ENCODE peak calls at places on chromosomes 11 and 22, in six cellular contexts. One of them, this sample, is unnamed.
A peak's percentile ranks its signal among the peaks of the same experiment; 100 is the strongest.

GRCh38 chr11:19316434-19316833 is 75.7 kb upstream of the E2F8 start:
- DNase-seq in GM12878: no peak
- DNase-seq in H1: no peak
- DNase-seq in HepG2: no peak
- DNase-seq in K562: no peak
- DNase-seq in HCT116: no peak
- DNase-seq in this sample: no peak

GRCh38 chr11:115760921-115761320 is 256.7 kb upstream of the CADM1 start:
- DNase-seq in H1: no peak
- DNase-seq in HepG2: no peak
- DNase-seq in HCT116: no peak
- DNase-seq in K562: no peak
- DNase-seq in GM12878: no peak
- DNase-seq in this sample: no peak

GRCh38 chr11:111162306-111162705 is 83.2 kb upstream of the POU2AF2 start:
- DNase-seq in H1: no peak
- DNase-seq in HepG2: no peak
- DNase-seq in K562: no peak
- DNase-seq in GM12878: no peak
- DNase-seq in HCT116: no peak
- DNase-seq in this sample: peak; percentile 3

GRCh38 chr11:41786087-41786486 is 326.6 kb upstream of the LRRC4C start:
- DNase-seq in GM12878: no peak
- DNase-seq in K562: no peak
- DNase-seq in HepG2: no peak
- DNase-seq in HCT116: no peak
- DNase-seq in H1: no peak
- DNase-seq in this sample: no peak

GRCh38 chr22:19011075-19011474 is 75.0 kb upstream of the PRODH start:
- DNase-seq in H1: no peak
- DNase-seq in K562: no peak
- DNase-seq in HepG2: no peak
- DNase-seq in HCT116: no peak
- DNase-seq in GM12878: no peak
- DNase-seq in this sample: no peak

GRCh38 chr11:557328-558132 is 3.0 kb downstream of the LMNTD2 start:
- DNase-seq in H1: no peak
- DNase-seq in HepG2: no peak
- DNase-seq in K562: no peak
- DNase-seq in HCT116: no peak
- DNase-seq in GM12878: no peak
- DNase-seq in this sample: no peak

GRCh38 chr22:27750866-27751265 is 50.7 kb downstream of the MN1 start:
- DNase-seq in H1: no peak
- DNase-seq in K562: no peak
- DNase-seq in HCT116: no peak
- DNase-seq in HepG2: no peak
- DNase-seq in GM12878: no peak
- DNase-seq in this sample: no peak

GRCh38 chr11:11451501-11452005 is 98.5 kb upstream of the CSNK2A3 start:
- DNase-seq in K562: no peak
- DNase-seq in HCT116: peak; percentile 46
- DNase-seq in GM12878: peak; percentile 56
- DNase-seq in HepG2: peak; percentile 82
- DNase-seq in H1: no peak
- DNase-seq in this sample: no peak

GRCh38 chr11:128625766-128626165 is 38.4 kb upstream of the ETS1 start:
- DNase-seq in HepG2: no peak
- DNase-seq in HCT116: no peak
- DNase-seq in K562: no peak
- DNase-seq in H1: no peak
- DNase-seq in GM12878: no peak
- DNase-seq in this sample: no peak

GRCh38 chr11:12066799-12067508 is 43.4 kb upstream of the MICAL2 start:
- DNase-seq in GM12878: no peak
- DNase-seq in HepG2: peak; percentile 50
- DNase-seq in HCT116: no peak
- DNase-seq in K562: no peak
- DNase-seq in H1: no peak
- DNase-seq in this sample: no peak

GRCh38 chr22:29621761-29622526 is 18.5 kb downstream of the NF2 start:
- DNase-seq in GM12878: no peak
- DNase-seq in HCT116: peak; percentile 91
- DNase-seq in K562: no peak
- DNase-seq in HepG2: peak; percentile 19
- DNase-seq in H1: no peak
- DNase-seq in this sample: no peak

GRCh38 chr11:122751298-122752070 is 86.8 kb upstream of the CRTAM start:
- DNase-seq in H1: no peak
- DNase-seq in GM12878: no peak
- DNase-seq in HepG2: no peak
- DNase-seq in K562: no peak
- DNase-seq in HCT116: no peak
- DNase-seq in this sample: no peak

GRCh38 chr22:20993304-20994127 is 8.4 kb downstream of the THAP7 start:
- DNase-seq in HepG2: no peak
- DNase-seq in K562: no peak
- DNase-seq in H1: no peak
- DNase-seq in HCT116: no peak
- DNase-seq in GM12878: no peak
- DNase-seq in this sample: no peak

GRCh38 chr11:130668751-130669150 is 220.3 kb downstream of the ADAMTS15 start:
- DNase-seq in H1: no peak
- DNase-seq in K562: no peak
- DNase-seq in HCT116: no peak
- DNase-seq in GM12878: no peak
- DNase-seq in HepG2: no peak
- DNase-seq in this sample: no peak

GRCh38 chr22:16608931-16609330 is 16.3 kb upstream of the CCT8L2 start:
- DNase-seq in HepG2: no peak
- DNase-seq in HCT116: no peak
- DNase-seq in GM12878: no peak
- DNase-seq in K562: peak; percentile 30
- DNase-seq in H1: no peak
- DNase-seq in this sample: no peak

GRCh38 chr11:10351768-10352641 is 47.1 kb downstream of the ADM start:
- DNase-seq in K562: peak; percentile 8
- DNase-seq in H1: peak; percentile 98
- DNase-seq in HepG2: peak; percentile 89
- DNase-seq in GM12878: no peak
- DNase-seq in HCT116: no peak
- DNase-seq in this sample: peak; percentile 94

GRCh38 chr11:47326198-47326597 is 26.3 kb downstream of the MYBPC3 start:
- DNase-seq in K562: no peak
- DNase-seq in HepG2: no peak
- DNase-seq in HCT116: no peak
- DNase-seq in H1: no peak
- DNase-seq in GM12878: no peak
- DNase-seq in this sample: no peak

GRCh38 chr22:26610072-26610958 is 7.5 kb downstream of the CRYBB1 start:
- DNase-seq in H1: no peak
- DNase-seq in GM12878: peak; percentile 93
- DNase-seq in K562: no peak
- DNase-seq in HepG2: no peak
- DNase-seq in HCT116: no peak
- DNase-seq in this sample: no peak

GRCh38 chr11:65352783-65353182 is 1.8 kb upstream of the TIGD3 start:
- DNase-seq in H1: no peak
- DNase-seq in K562: no peak
- DNase-seq in HCT116: no peak
- DNase-seq in GM12878: no peak
- DNase-seq in HepG2: no peak
- DNase-seq in this sample: no peak

GRCh38 chr22:46754110-46754799 is 8.2 kb upstream of the TBC1D22A start:
- DNase-seq in HCT116: peak; percentile 90
- DNase-seq in H1: no peak
- DNase-seq in GM12878: no peak
- DNase-seq in HepG2: peak; percentile 92
- DNase-seq in K562: peak; percentile 79
- DNase-seq in this sample: no peak

GRCh38 chr11:73392108-73393010 is 16.2 kb downstream of the RELT start:
- DNase-seq in GM12878: no peak
- DNase-seq in K562: no peak
- DNase-seq in H1: no peak
- DNase-seq in HCT116: no peak
- DNase-seq in HepG2: no peak
- DNase-seq in this sample: no peak

GRCh38 chr11:86101493-86101892 is 32.6 kb upstream of the PICALM start:
- DNase-seq in H1: no peak
- DNase-seq in GM12878: no peak
- DNase-seq in HCT116: no peak
- DNase-seq in HepG2: no peak
- DNase-seq in K562: no peak
- DNase-seq in this sample: no peak

GRCh38 chr22:50620861-50621490 is 7.0 kb downstream of the ARSA start:
- DNase-seq in HepG2: peak; percentile 25
- DNase-seq in K562: no peak
- DNase-seq in HCT116: no peak
- DNase-seq in H1: no peak
- DNase-seq in GM12878: peak; percentile 86
- DNase-seq in this sample: no peak

GRCh38 chr11:14974021-14974698 is 2.0 kb upstream of the CALCA start:
- DNase-seq in HepG2: no peak
- DNase-seq in H1: no peak
- DNase-seq in HCT116: no peak
- DNase-seq in GM12878: no peak
- DNase-seq in K562: no peak
- DNase-seq in this sample: no peak

GRCh38 chr11:6622261-6623171 is 3.3 kb upstream of the TPP1 start:
- DNase-seq in GM12878: no peak
- DNase-seq in K562: no peak
- DNase-seq in HepG2: no peak
- DNase-seq in HCT116: no peak
- DNase-seq in H1: no peak
- DNase-seq in this sample: no peak

GRCh38 chr11:6625832-6626420 is 6.7 kb upstream of the TPP1 start:
- DNase-seq in HepG2: no peak
- DNase-seq in H1: no peak
- DNase-seq in K562: no peak
- DNase-seq in GM12878: no peak
- DNase-seq in HCT116: no peak
- DNase-seq in this sample: no peak

GRCh38 chr11:6625156-6625831 is 6.1 kb upstream of the TPP1 start:
- DNase-seq in HepG2: peak; percentile 28
- DNase-seq in K562: no peak
- DNase-seq in H1: no peak
- DNase-seq in HCT116: no peak
- DNase-seq in GM12878: no peak
- DNase-seq in this sample: no peak

GRCh38 chr11:6621711-6622211 is 2.5 kb upstream of the TPP1 start:
- DNase-seq in HCT116: no peak
- DNase-seq in GM12878: no peak
- DNase-seq in HepG2: no peak
- DNase-seq in H1: no peak
- DNase-seq in K562: no peak
- DNase-seq in this sample: no peak

DNA sequence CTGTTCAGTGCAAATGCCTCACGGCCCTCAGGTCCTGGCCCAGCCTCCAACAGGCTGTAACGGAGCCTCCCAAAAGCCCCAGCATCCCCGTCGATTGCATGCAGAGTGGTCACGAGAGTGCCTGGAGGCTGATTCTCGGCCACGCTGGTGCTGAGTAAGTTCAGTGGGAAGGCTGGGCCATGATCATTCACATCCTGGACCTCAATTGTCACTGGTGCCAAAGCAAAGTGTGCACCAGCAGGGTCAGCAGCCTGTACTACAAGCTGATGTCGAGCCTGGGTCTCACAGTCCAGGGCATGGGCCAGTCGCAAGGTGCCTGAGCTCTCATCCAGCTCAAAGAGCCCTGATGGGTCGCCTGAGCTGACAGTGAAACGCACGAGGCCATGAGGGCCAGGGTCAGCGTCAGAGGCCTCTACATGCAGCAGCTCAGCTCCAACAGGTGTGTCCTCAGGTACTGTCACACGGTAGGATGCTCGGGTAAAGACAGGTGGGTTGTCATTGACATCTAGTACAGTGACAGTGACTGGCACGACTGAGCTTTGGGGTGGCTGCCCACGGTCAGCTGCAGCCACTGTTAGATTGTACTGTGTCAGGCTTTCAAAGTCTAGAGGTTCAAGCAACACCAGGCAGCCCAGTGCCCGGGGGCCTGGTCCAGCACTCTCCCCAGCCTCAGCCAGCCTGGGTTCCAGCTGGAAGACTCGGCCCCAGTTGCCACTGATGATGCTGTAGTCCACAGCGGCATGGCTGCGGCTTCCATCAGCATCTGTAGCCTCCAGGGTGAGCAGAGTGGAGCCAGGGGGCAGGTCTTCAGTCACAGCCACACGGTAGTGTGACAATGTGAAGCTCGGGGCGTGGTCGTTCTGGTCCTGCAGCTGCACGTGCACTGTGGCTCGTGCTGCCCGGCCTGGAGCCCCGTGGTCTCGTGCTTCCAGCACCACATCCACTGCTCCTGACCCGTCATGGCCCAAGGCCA is 4.5 kb upstream of the TPP1 start:
- DNase-seq in K562: no peak
- DNase-seq in HCT116: no peak
- DNase-seq in GM12878: no peak
- DNase-seq in H1: no peak
- DNase-seq in HepG2: no peak
- DNase-seq in this sample: no peak
- TF ChIP-seq ZNF274 in K562: no peak
- TF ChIP-seq ZNF274 in HCT116: no peak
- TF ChIP-seq ZNF274 in GM12878: no peak
- TF ChIP-seq ZNF274 in H1: no peak
- TF ChIP-seq ZNF274 in HepG2: no peak
- TF ChIP-seq ZNF274 in this sample: no peak

GRCh38 chr11:69618237-69618636 is 22.7 kb upstream of the CCND1 start:
- DNase-seq in GM12878: no peak
- DNase-seq in HCT116: no peak
- DNase-seq in H1: no peak
- DNase-seq in HepG2: peak; percentile 54
- DNase-seq in K562: no peak
- DNase-seq in this sample: no peak
- H3K9ac ChIP-seq in GM12878: no peak overlapping the region
- H3K9ac ChIP-seq in HCT116: no peak overlapping the region
- H3K9ac ChIP-seq in H1: no peak overlapping the region
- H3K9ac ChIP-seq in HepG2: no peak overlapping the region
- H3K9ac ChIP-seq in K562: no peak overlapping the region
- H3K9ac ChIP-seq in this sample: no peak overlapping the region

DNA sequence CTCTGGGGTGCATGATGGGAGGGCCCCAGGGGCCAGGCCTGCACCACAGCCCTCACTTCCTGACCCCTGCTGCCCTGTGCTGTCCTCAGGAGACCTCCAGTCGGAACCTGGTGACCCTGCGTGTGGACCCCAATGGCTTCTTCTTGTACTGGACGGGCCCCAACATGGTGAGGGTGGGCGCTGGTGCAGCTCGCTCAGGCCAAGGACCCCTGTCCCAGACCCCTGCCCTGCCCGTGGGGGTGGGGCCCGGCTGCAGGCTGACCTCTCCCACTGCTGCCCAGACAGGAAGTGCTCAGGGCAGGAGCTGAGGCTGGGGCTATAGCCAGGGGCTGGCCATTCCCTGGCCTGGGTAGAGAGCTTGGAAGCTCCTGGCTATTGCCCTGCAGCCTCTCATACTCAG is 3.0 kb downstream of the PLCB3 start:
- DNase-seq in HCT116: no peak
- DNase-seq in K562: no peak
- DNase-seq in HepG2: no peak
- DNase-seq in GM12878: no peak
- DNase-seq in H1: no peak
- DNase-seq in this sample: no peak
- TF ChIP-seq ZNF274 in HCT116: no peak
- TF ChIP-seq ZNF274 in K562: no peak
- TF ChIP-seq ZNF274 in HepG2: no peak
- TF ChIP-seq ZNF274 in GM12878: no peak
- TF ChIP-seq ZNF274 in H1: no peak
- TF ChIP-seq ZNF274 in this sample: no peak

GRCh38 chr22:36528336-36528735 is 630 bp downstream of the EIF3D start:
- DNase-seq in K562: no peak
- DNase-seq in HCT116: no peak
- DNase-seq in GM12878: no peak
- DNase-seq in HepG2: no peak
- DNase-seq in H1: no peak
- DNase-seq in this sample: no peak
- H3K9ac ChIP-seq in K562: peak overlapping the region; percentile 99
- H3K9ac ChIP-seq in HCT116: peak overlapping the region; percentile 97
- H3K9ac ChIP-seq in GM12878: peak overlapping the region; percentile 97
- H3K9ac ChIP-seq in HepG2: peak overlapping the region; percentile 90
- H3K9ac ChIP-seq in H1: peak overlapping the region; percentile 92
- H3K9ac ChIP-seq in this sample: peak overlapping the region; percentile 88

This sample was measured in NT2/D1.